ENCODE peak calls at places on chromosome X, in four cellular contexts. P, H, U and R are unnamed samples.

GRCh38 chrX:48531359-48531954 is 8.1 kb upstream of the TBC1D25 start:
- DNase-seq in P (no peak), H (no peak), U (no peak), R (no peak)

GRCh38 chrX:13463608-13464007 is 105.8 kb upstream of the EGFL6 start:
- DNase-seq in P (peak), H (no peak), U (no peak), R (no peak)

GRCh38 chrX:148316446-148316845 is 184.0 kb upstream of the AFF2 start:
- DNase-seq in P (no peak), H (no peak), U (no peak), R (no peak)

GRCh38 chrX:25015486-25016360 is at the start of gene ARX:
- DNase-seq in P (no peak), H (peak), U (no peak), R (peak)

GRCh38 chrX:55524487-55524886 is 34.8 kb upstream of the USP51 start:
- DNase-seq in P (no peak), H (no peak), U (no peak), R (no peak)

GRCh38 chrX:24340501-24340900 is 19.9 kb upstream of the SUPT20HL1 start:
- DNase-seq in P (no peak), H (no peak), U (no peak), R (no peak)

GRCh38 chrX:22126311-22126710 is 94.2 kb downstream of the PHEX start:
- DNase-seq in P (no peak), H (no peak), U (no peak), R (no peak)

GRCh38 chrX:121733514-121733913 is 686.1 kb downstream of the GLUD2 start:
- DNase-seq in P (no peak), H (no peak), U (no peak), R (no peak)

GRCh38 chrX:115173181-115173580 is 16.0 kb upstream of the RBMXL3 start:
- DNase-seq in P (no peak), H (no peak), U (no peak), R (no peak)

GRCh38 chrX:155819966-155820491 is 61.1 kb upstream of the VAMP7 start:
- DNase-seq in P (no peak), H (peak), U (peak), R (peak)

GRCh38 chrX:129678176-129678880 is 23.6 kb upstream of the APLN start:
- DNase-seq in P (no peak), H (peak), U (peak), R (peak)

GRCh38 chrX:11113731-11114130 is 2.6 kb downstream of the HCCS start:
- DNase-seq in P (no peak), H (no peak), U (no peak), R (no peak)

GRCh38 chrX:50471390-50471789 is 765 bp upstream of the DGKK start:
- DNase-seq in P (no peak), H (no peak), U (no peak), R (peak)
- TF ChIP-seq CTCF in P (no peak), H (no peak), U (no peak), R (no peak)

GRCh38 chrX:16619024-16619423 is 30.9 kb upstream of the S100G start:
- DNase-seq in P (no peak), H (no peak), U (no peak), R (no peak)
- TF ChIP-seq CTCF in P (no peak), H (no peak), U (no peak), R (no peak)

GRCh38 chrX:105347373-105347772 is 126.9 kb upstream of the TEX13A start:
- DNase-seq in P (no peak), H (no peak), U (no peak), R (no peak)
- TF ChIP-seq CTCF in P (no peak), H (no peak), U (no peak), R (no peak)

GRCh38 chrX:15930585-15930984 is 76.0 kb upstream of the AP1S2 start:
- DNase-seq in P (no peak), H (no peak), U (no peak), R (no peak)
- TF ChIP-seq CTCF in P (no peak), H (no peak), U (no peak), R (no peak)

GRCh38 chrX:40573763-40574162 is 7.0 kb upstream of the ATP6AP2 start:
- DNase-seq in P (no peak), H (no peak), U (no peak), R (no peak)
- TF ChIP-seq CTCF in P (no peak), H (no peak), U (peak), R (peak)

GRCh38 chrX:132740316-132741123 is 217.9 kb downstream of the HS6ST2 start:
- DNase-seq in P (no peak), H (no peak), U (no peak), R (no peak)
- TF ChIP-seq CTCF in P (no peak), H (no peak), U (peak), R (peak)